ENCODE peak calls at places on chromosomes 12 and 14, in five cellular contexts. D, P, H, V and Y are unnamed samples.

GRCh38 chr14:99653618-99654017 is 8.7 kb downstream of the HHIPL1 start:
- DNase-seq in V (no peak), D (no peak), P (no peak), H (no peak), Y (no peak)

GRCh38 chr12:79557690-79558315 is 133.0 kb downstream of the PAWR start:
- DNase-seq in P (no peak), H (no peak), D (peak), V (no peak), Y (peak)

GRCh38 chr12:14256555-14257169 is 108.8 kb upstream of the ATF7IP start:
- DNase-seq in P (peak), D (peak), H (peak), V (peak), Y (peak)

GRCh38 chr14:22535126-22535525 is 53.9 kb downstream of the DAD1 start:
- DNase-seq in V (no peak), D (no peak), P (no peak), H (no peak), Y (no peak)

GRCh38 chr14:35362911-35363374 is 41.6 kb downstream of the NFKBIA start:
- DNase-seq in D (no peak), H (no peak), P (no peak), V (no peak), Y (no peak)

GRCh38 chr12:76375470-76375869 is 27.3 kb upstream of the BBS10 start:
- DNase-seq in P (no peak), D (no peak), V (no peak), H (no peak), Y (no peak)

GRCh38 chr14:101705733-101706508 is 55.6 kb upstream of the PPP2R5C start:
- DNase-seq in D (no peak), P (peak), V (no peak), H (peak), Y (no peak)

GRCh38 chr12:50261654-50262053 is 21.7 kb downstream of the LIMA1 start:
- DNase-seq in D (peak), P (no peak), V (no peak), H (no peak), Y (no peak)

GRCh38 chr12:132162508-132163031 is 18.3 kb downstream of the NOC4L start:
- DNase-seq in V (no peak), D (peak), P (no peak), H (no peak), Y (peak)

GRCh38 chr14:38522724-38523123 is 266.8 kb upstream of the CLEC14A start:
- DNase-seq in V (no peak), D (no peak), H (no peak), P (no peak), Y (no peak)

GRCh38 chr14:104665663-104666522 is 23.5 kb upstream of the INF2 start:
- DNase-seq in V (no peak), H (no peak), P (no peak), D (no peak), Y (no peak)

GRCh38 chr12:57107456-57107855 is 3.7 kb downstream of the STAT6 start:
- DNase-seq in H (no peak), P (no peak), V (no peak), D (no peak), Y (no peak)